ENCODE peak calls at places on chromosomes 7 and 10, in ten cellular contexts. N is suprapubic skin; C is memory B cell; Q is HEK293T; I is astrocyte of the spinal cord; E is skeletal muscle cell; R is B cell; Y is stimulated activated CD8-positive, alpha-beta memory T cell treated with anti-CD3 and anti-CD28 coated beads, Interleukin-2, amount 100 ng/mL, for 48 hours; S is ELR; V is T-cell. M is an unnamed sample.

GRCh38 chr7:135414850-135415439 is 95.0 kb downstream of the CNOT4 start:
- DNase-seq in R (no peak), N (no peak), E (peak), Q (peak), C (no peak), Y (no peak), I (peak), S (peak), V (no peak), M (no peak)

GRCh38 chr10:43145313-43145712 is 7.1 kb downstream of the CSGALNACT2 start:
- DNase-seq in C (no peak), Y (no peak), Q (no peak), R (no peak), N (no peak), S (no peak), V (no peak), I (no peak), E (no peak), M (no peak)

GRCh38 chr10:83961620-83962019 is 177.7 kb upstream of the GHITM start:
- DNase-seq in N (no peak), I (no peak), E (no peak), R (no peak), V (no peak), C (no peak), S (no peak), Y (no peak), Q (no peak), M (no peak)

GRCh38 chr7:28389504-28390385 is 22.6 kb upstream of the CREB5 start:
- DNase-seq in R (no peak), Y (no peak), C (no peak), E (no peak), V (no peak), Q (peak), N (no peak), S (peak), I (peak), M (peak)

GRCh38 chr10:128776617-128777016 is 650.4 kb upstream of the MKI67 start:
- DNase-seq in N (no peak), E (no peak), I (no peak), Y (no peak), V (no peak), R (no peak), Q (no peak), C (no peak), S (no peak), M (no peak)

GRCh38 chr10:71253981-71254818 is 41.8 kb downstream of the UNC5B start:
- DNase-seq in N (no peak), S (no peak), V (no peak), Q (no peak), C (no peak), Y (no peak), E (no peak), I (no peak), R (no peak), M (no peak)

GRCh38 chr7:30142710-30143109 is 7.9 kb downstream of the MTURN start:
- DNase-seq in C (no peak), I (peak), S (peak), Y (no peak), E (no peak), N (no peak), Q (no peak), V (no peak), R (no peak), M (no peak)

GRCh38 chr7:44060091-44060947 is 5.0 kb downstream of the PGAM2 start:
- DNase-seq in N (peak), Y (no peak), I (no peak), S (no peak), E (no peak), V (no peak), R (no peak), C (no peak), Q (no peak), M (no peak)

GRCh38 chr10:128868481-128868880 is 598.6 kb upstream of the MGMT start:
- DNase-seq in Y (no peak), C (no peak), N (no peak), R (no peak), I (no peak), Q (no peak), V (no peak), E (no peak), S (no peak), M (no peak)

GRCh38 chr10:8389630-8390029 is 335.1 kb downstream of the GATA3 start:
- DNase-seq in C (no peak), I (no peak), Y (no peak), N (no peak), R (no peak), V (no peak), Q (no peak), E (no peak), S (peak), M (no peak)

GRCh38 chr7:134395604-134396003 is 63.3 kb downstream of the AKR1B1 start:
- DNase-seq in V (no peak), Q (no peak), Y (no peak), E (no peak), I (no peak), N (no peak), R (no peak), C (no peak), S (no peak), M (no peak)

GRCh38 chr10:91164520-91165065 is 55.9 kb upstream of the PCGF5 start:
- DNase-seq in I (peak), C (no peak), Y (no peak), R (no peak), N (no peak), Q (no peak), E (no peak), S (peak), V (no peak), M (no peak)

GRCh38 chr7:106767498-106768323 is 97.4 kb upstream of the PIK3CG start:
- DNase-seq in Q (no peak), Y (no peak), I (peak), N (no peak), R (peak), E (no peak), C (no peak), S (peak), V (no peak), M (no peak)

GRCh38 chr7:27169658-27170493 is 4.2 kb downstream of the HOXA10 start:
- DNase-seq in Q (no peak), E (no peak), V (no peak), I (no peak), Y (no peak), S (peak), N (no peak), C (peak), R (no peak), M (no peak)

GRCh38 chr10:126065751-126066150 is 169.4 kb downstream of the FANK1 start:
- DNase-seq in Q (no peak), Y (no peak), R (no peak), N (no peak), E (no peak), I (peak), V (no peak), C (no peak), S (no peak), M (no peak)

GRCh38 chr10:78690354-78691111 is 378.2 kb upstream of the ZMIZ1 start:
- DNase-seq in R (no peak), E (no peak), V (no peak), I (no peak), Q (no peak), S (no peak), N (no peak), Y (no peak), C (no peak), M (no peak)

GRCh38 chr7:1254281-1255082 is 21.8 kb downstream of the UNCX start:
- DNase-seq in V (no peak), I (no peak), Y (no peak), C (no peak), R (no peak), S (no peak), N (no peak), Q (no peak), E (no peak), M (no peak)

GRCh38 chr7:130322615-130323014 is 22.0 kb upstream of the CPA5 start:
- DNase-seq in V (no peak), E (no peak), S (no peak), Y (no peak), I (no peak), Q (no peak), R (no peak), N (no peak), C (no peak), M (no peak)

GRCh38 chr7:33087356-33087755 is 21.8 kb downstream of the RP9 start:
- DNase-seq in Q (no peak), C (no peak), N (no peak), S (no peak), I (no peak), V (no peak), Y (no peak), E (no peak), R (no peak), M (no peak)

GRCh38 chr10:17062493-17063487 is 66.8 kb downstream of the CUBN start:
- DNase-seq in I (peak), Q (no peak), C (no peak), R (no peak), Y (no peak), N (peak), S (peak), E (no peak), V (no peak), M (no peak)

GRCh38 chr7:18192228-18192627 is 164.6 kb upstream of the PRPS1L1 start:
- DNase-seq in Y (no peak), Q (no peak), S (no peak), R (no peak), I (no peak), E (no peak), V (no peak), N (no peak), C (no peak), M (no peak)

GRCh38 chr7:136049117-136049516 is 72.0 kb upstream of the MTPN start:
- DNase-seq in C (no peak), E (no peak), N (no peak), Y (no peak), Q (no peak), V (no peak), S (no peak), R (no peak), I (no peak), M (no peak)

GRCh38 chr10:3935933-3936359 is 150.9 kb upstream of the KLF6 start:
- DNase-seq in Y (no peak), C (no peak), I (peak), E (no peak), S (no peak), R (no peak), N (no peak), V (no peak), Q (no peak), M (no peak)

GRCh38 chr10:7239312-7239985 is 171.4 kb downstream of the SFMBT2 start:
- DNase-seq in I (no peak), V (no peak), C (no peak), R (no peak), Y (no peak), N (no peak), E (no peak), Q (no peak), S (no peak), M (no peak)

GRCh38 chr10:104104926-104105325 is 17.0 kb upstream of the SFR1 start:
- DNase-seq in C (no peak), N (no peak), I (peak), R (no peak), Q (no peak), V (no peak), E (no peak), S (peak), Y (no peak), M (no peak)

M was measured in GM12891.